ENCODE peak calls at places on chromosomes 16 and 17, in six cellular contexts. O is activated T-helper 9 cell treated with anti-CD3 and anti-CD28 coated beads, Interleukin-2, amount 50 U/mL, for 16 hours; N is stimulated activated CD4-positive, alpha-beta T cell treated with anti-CD3 and anti-CD28 coated beads, TNF-alpha, amount 100 ng/mL, for 48 hours; P is AG04449; J is EL; U is Daoy. B is an unnamed sample.

GRCh38 chr17:27321372-27321771 is 27.5 kb downstream of the WSB1 start:
- DNase-seq in O (no peak), N (no peak), P (no peak), J (no peak), U (no peak), B (no peak)

GRCh38 chr16:71645450-71645849 is 19.5 kb downstream of the MARVELD3 start:
- DNase-seq in O (no peak), N (no peak), P (no peak), J (peak; percentile 33), U (peak; percentile 15), B (peak; percentile 31)

GRCh38 chr17:56917559-56918296 is 3.9 kb upstream of the TRIM25 start:
- DNase-seq in O (no peak), N (no peak), P (no peak), J (no peak), U (no peak), B (no peak)

GRCh38 chr16:48064971-48065370 is 90.8 kb downstream of the ABCC12 start:
- DNase-seq in O (no peak), N (no peak), P (no peak), J (no peak), U (no peak), B (no peak)

GRCh38 chr17:40905370-40905769 is 20.3 kb upstream of the KRT20 start:
- DNase-seq in O (no peak), N (no peak), P (no peak), J (no peak), U (no peak), B (no peak)

GRCh38 chr17:6800422-6801027 is 24.5 kb downstream of the FBXO39 start:
- DNase-seq in O (no peak), N (no peak), P (no peak), J (no peak), U (no peak), B (no peak)

GRCh38 chr17:6423931-6424330 is 11.0 kb downstream of the AIPL1 start:
- DNase-seq in O (no peak), N (no peak), P (no peak), J (no peak), U (no peak), B (no peak)

GRCh38 chr16:12677472-12677871 is 126.2 kb downstream of the CPPED1 start:
- DNase-seq in O (no peak), N (no peak), P (no peak), J (no peak), U (no peak), B (no peak)

GRCh38 chr17:81511550-81511799 is 1.1 kb downstream of the ACTG1 start:
- DNase-seq in O (no peak), N (no peak), P (no peak), J (peak; percentile 38), U (no peak), B (no peak)

GRCh38 chr16:25692734-25693508 is 1.2 kb downstream of the HS3ST4 start:
- DNase-seq in O (no peak), N (no peak), P (no peak), J (no peak), U (no peak), B (no peak)

GRCh38 chr17:35312790-35313711 is 60.4 kb downstream of the SLFN11 start:
- DNase-seq in O (peak; percentile 43), N (peak; percentile 63), P (peak; percentile 16), J (peak; percentile 67), U (peak; percentile 66), B (peak; percentile 52)

GRCh38 chr17:55883112-55883511 is 132.3 kb downstream of the PCTP start:
- DNase-seq in O (no peak), N (no peak), P (no peak), J (peak; percentile 2), U (peak; percentile 2), B (no peak)

GRCh38 chr16:4290236-4290830 is 17.5 kb upstream of the TFAP4 start:
- DNase-seq in O (no peak), N (no peak), P (no peak), J (peak; percentile 71), U (peak; percentile 76), B (no peak)

GRCh38 chr17:50469005-50469605 is 425 bp upstream of the CHAD start:
- DNase-seq in O (no peak), N (no peak), P (no peak), J (no peak), U (no peak), B (peak; percentile 49)

GRCh38 chr16:4306439-4307214 is 9.2 kb upstream of the GLIS2 start:
- DNase-seq in O (peak; percentile 20), N (no peak), P (no peak), J (no peak), U (no peak), B (no peak)

GRCh38 chr16:48164907-48165715 is 9.3 kb upstream of the ABCC12 start:
- DNase-seq in O (peak; percentile 55), N (peak; percentile 17), P (no peak), J (peak; percentile 83), U (peak; percentile 75), B (peak; percentile 85)

GRCh38 chr17:20926532-20926931 is 116.3 kb downstream of the USP22 start:
- DNase-seq in O (no peak), N (no peak), P (no peak), J (peak; percentile 65), U (no peak), B (peak; percentile 32)

GRCh38 chr17:75842963-75843576 is 1.1 kb downstream of the UNC13D start:
- DNase-seq in O (no peak), N (no peak), P (no peak), J (no peak), U (no peak), B (no peak)

GRCh38 chr17:81223758-81224122 is 975 bp upstream of the CEP131 start:
- DNase-seq in O (no peak), N (no peak), P (no peak), J (no peak), U (no peak), B (no peak)

GRCh38 chr16:75258807-75259141 is 7.3 kb upstream of the BCAR1 start:
- DNase-seq in O (no peak), N (no peak), P (no peak), J (no peak), U (no peak), B (no peak)

B was measured in AG08396.